ENCODE peak calls at places on chromosomes 5 and 9, in seven cellular contexts. N is foreskin fibroblast; V is mammary epithelial cell; M is CD4-positive, alpha-beta T cell; W is SK-N-SH; L is nephron progenitor cell; G is fibroblast of lung. T is an unnamed sample.

GRCh38 chr9:136942112-136942880 is 2.2 kb downstream of the FBXW5 start:
- DNase-seq in N (no peak), V (no peak), M (no peak), W (no peak), L (no peak), G (no peak), T (no peak)

GRCh38 chr5:57692582-57693487 is 210.2 kb upstream of the ACTBL2 start:
- DNase-seq in N (peak; percentile 95), V (peak; percentile 98), M (no peak), W (no peak), L (peak; percentile 13), G (peak; percentile 95), T (no peak)

GRCh38 chr5:149651686-149652085 is 70.4 kb downstream of the ARHGEF37 start:
- DNase-seq in N (no peak), V (no peak), M (no peak), W (peak; percentile 38), L (no peak), G (no peak), T (no peak)

GRCh38 chr9:17134396-17134842 is 421 bp upstream of the CNTLN start:
- DNase-seq in N (peak; percentile 23), V (peak; percentile 28), M (no peak), W (no peak), L (no peak), G (peak; percentile 50), T (no peak)

GRCh38 chr5:66933066-66933465 is 263.5 kb downstream of the CD180 start:
- DNase-seq in N (peak; percentile 64), V (peak; percentile 81), M (no peak), W (no peak), L (no peak), G (peak; percentile 72), T (no peak)

GRCh38 chr5:175082346-175082745 is 358.0 kb downstream of the MSX2 start:
- DNase-seq in N (no peak), V (no peak), M (no peak), W (no peak), L (no peak), G (no peak), T (no peak)

GRCh38 chr5:12392246-12392645 is 488.0 kb upstream of the CTNND2 start:
- DNase-seq in N (no peak), V (no peak), M (no peak), W (no peak), L (no peak), G (peak; percentile 60), T (no peak)

GRCh38 chr9:70411141-70411929 is 3.1 kb downstream of the KLF9 start:
- DNase-seq in N (peak; percentile 83), V (peak; percentile 47), M (peak; percentile 21), W (no peak), L (peak; percentile 27), G (peak; percentile 78), T (no peak)

GRCh38 chr5:142947427-142947709 is 177.2 kb downstream of the ARHGAP26 start:
- DNase-seq in N (no peak), V (no peak), M (no peak), W (no peak), L (no peak), G (no peak), T (no peak)

GRCh38 chr5:179154346-179154990 is 94.3 kb downstream of the ZNF354C start:
- DNase-seq in N (no peak), V (no peak), M (no peak), W (no peak), L (no peak), G (no peak), T (no peak)

GRCh38 chr9:4815381-4815956 is 22.7 kb downstream of the RCL1 start:
- DNase-seq in N (no peak), V (no peak), M (no peak), W (no peak), L (no peak), G (no peak), T (peak; percentile 25)

GRCh38 chr9:93968451-93969327 is 13.5 kb upstream of the BARX1 start:
- DNase-seq in N (no peak), V (no peak), M (no peak), W (no peak), L (no peak), G (peak; percentile 45), T (no peak)

GRCh38 chr5:75279324-75279723 is 42.6 kb upstream of the ANKRD31 start:
- DNase-seq in N (no peak), V (peak; percentile 2), M (no peak), W (no peak), L (no peak), G (no peak), T (no peak)

GRCh38 chr9:133956520-133957076 is 35.5 kb downstream of the VAV2 start:
- DNase-seq in N (peak; percentile 14), V (peak; percentile 5), M (no peak), W (peak; percentile 87), L (peak; percentile 51), G (peak; percentile 34), T (peak; percentile 55)

GRCh38 chr5:36177154-36177553 is 25.2 kb downstream of the SKP2 start:
- DNase-seq in N (no peak), V (no peak), M (no peak), W (no peak), L (no peak), G (no peak), T (peak; percentile 65)

GRCh38 chr5:10145922-10146321 is 103.8 kb downstream of the ATPSCKMT start:
- DNase-seq in N (peak; percentile 31), V (peak; percentile 33), M (no peak), W (peak; percentile 43), L (no peak), G (peak; percentile 29), T (no peak)

GRCh38 chr5:135868681-135869080 is 27.0 kb downstream of the IL9 start:
- DNase-seq in N (no peak), V (no peak), M (no peak), W (no peak), L (no peak), G (no peak), T (no peak)

GRCh38 chr5:135871268-135871895 is 24.3 kb downstream of the IL9 start:
- DNase-seq in N (no peak), V (no peak), M (no peak), W (no peak), L (no peak), G (no peak), T (no peak)

GRCh38 chr5:135867599-135867998 is 28.0 kb downstream of the IL9 start:
- DNase-seq in N (no peak), V (no peak), M (no peak), W (no peak), L (no peak), G (no peak), T (no peak)

GRCh38 chr5:135869151-135869737 is 26.4 kb downstream of the IL9 start:
- DNase-seq in N (no peak), V (no peak), M (no peak), W (no peak), L (no peak), G (no peak), T (no peak)

DNA sequence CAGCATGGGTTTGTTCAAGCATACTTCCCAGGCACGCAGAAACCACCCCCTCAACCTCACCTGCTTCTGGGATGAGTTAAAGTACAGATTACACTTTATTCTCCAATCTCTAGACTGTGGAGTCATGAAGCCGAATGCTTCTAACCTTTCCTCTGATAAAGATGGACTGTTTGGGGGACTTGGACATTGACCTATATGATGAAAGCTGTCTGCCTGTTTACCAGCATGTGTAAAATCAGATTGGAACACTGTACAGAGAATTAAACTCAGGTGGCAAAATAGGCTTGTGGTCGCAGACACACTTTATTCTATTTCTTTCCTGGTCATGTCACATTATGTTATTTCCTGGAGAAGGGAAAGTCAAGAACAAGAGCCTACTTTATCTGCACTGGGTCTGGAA is 25.7 kb downstream of the IL9 start:
- DNase-seq in N (no peak), V (no peak), M (no peak), W (no peak), L (no peak), G (no peak), T (no peak)
- TF ChIP-seq CTCF in N (no peak), V (no peak), M (no peak), W (no peak), L (no peak), G (no peak), T (no peak)

GRCh38 chr5:133247881-133248642 is 196.2 kb downstream of the HSPA4 start:
- DNase-seq in N (no peak), V (no peak), M (no peak), W (peak; percentile 73), L (peak; percentile 56), G (peak; percentile 30), T (no peak)
- TF ChIP-seq CTCF in N (peak; percentile 26), V (no peak), M (no peak), W (peak; percentile 61), L (peak; percentile 59), G (peak; percentile 20), T (peak; percentile 19)

DNA sequence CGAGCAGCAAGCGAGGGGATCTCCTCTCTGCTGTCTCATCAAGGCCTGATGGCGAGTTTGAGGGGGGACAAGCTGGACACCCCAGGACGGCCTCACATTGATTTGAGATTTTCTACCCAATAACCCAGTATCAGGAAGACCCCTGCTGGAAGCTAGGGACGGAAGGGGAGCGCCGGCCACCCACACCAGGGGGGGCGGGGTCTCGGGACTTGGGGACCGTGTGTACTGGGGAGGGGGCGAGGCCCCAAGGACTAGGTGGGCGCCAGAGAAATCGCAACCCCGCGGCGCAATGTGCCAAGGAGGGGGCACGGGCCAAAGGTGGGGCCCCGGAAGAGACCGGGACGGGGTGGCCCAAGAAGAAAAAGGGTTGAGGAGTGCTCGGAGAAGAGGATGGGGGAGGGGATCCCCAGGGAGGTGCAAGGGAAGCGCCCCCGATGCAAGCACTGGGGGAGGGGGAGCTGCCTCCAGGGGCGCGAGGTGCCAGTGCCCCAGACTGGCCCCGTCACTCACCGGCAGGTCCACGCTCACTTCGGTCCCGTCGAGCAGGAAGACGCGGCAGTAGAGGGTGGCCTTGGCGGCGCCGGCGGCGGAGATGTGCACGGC is 1.1 kb downstream of the EPB41L4B start:
- DNase-seq in N (no peak), V (no peak), M (no peak), W (peak; percentile 64), L (peak; percentile 44), G (no peak), T (peak; percentile 22)
- TF ChIP-seq CTCF in N (no peak), V (no peak), M (no peak), W (peak; percentile 9), L (no peak), G (no peak), T (no peak)

GRCh38 chr5:109313123-109313522 is 96.7 kb downstream of the PJA2 start:
- DNase-seq in N (no peak), V (no peak), M (no peak), W (no peak), L (no peak), G (no peak), T (no peak)

GRCh38 chr5:109307996-109308395 is 101.8 kb downstream of the PJA2 start:
- DNase-seq in N (no peak), V (no peak), M (no peak), W (no peak), L (no peak), G (no peak), T (no peak)

GRCh38 chr5:109309326-109310063 is 100.3 kb downstream of the PJA2 start:
- DNase-seq in N (no peak), V (no peak), M (no peak), W (no peak), L (no peak), G (no peak), T (no peak)

GRCh38 chr5:109312695-109313094 is 97.1 kb downstream of the PJA2 start:
- DNase-seq in N (no peak), V (no peak), M (no peak), W (no peak), L (no peak), G (no peak), T (no peak)

DNA sequence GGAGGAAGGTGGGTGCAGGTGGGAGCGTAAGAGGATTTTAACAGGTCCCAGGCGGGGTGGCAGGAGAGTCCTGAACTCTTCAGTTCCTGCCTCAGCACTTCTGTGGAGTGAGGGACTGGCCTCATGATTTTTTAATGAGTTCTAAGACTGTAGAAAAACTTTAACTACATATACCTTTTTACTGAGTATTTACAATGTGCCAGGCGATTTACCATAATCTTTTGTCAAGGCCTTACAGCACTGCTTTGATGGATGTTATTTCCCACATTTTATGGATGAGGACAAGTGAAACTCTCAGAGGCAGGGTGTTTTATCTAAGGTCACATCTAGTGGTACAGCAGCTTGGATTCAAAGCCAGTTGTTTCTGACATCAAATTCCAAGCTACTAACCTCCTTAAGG is 99.5 kb downstream of the PJA2 start:
- DNase-seq in N (no peak), V (no peak), M (no peak), W (no peak), L (no peak), G (no peak), T (no peak)
- TF ChIP-seq CTCF in N (no peak), V (no peak), M (no peak), W (no peak), L (no peak), G (no peak), T (no peak)